ENCODE peak calls at places on chromosome 11, in six cellular contexts. U is endothelial cell of umbilical vein, K is kidney, V is tibial artery, J is heart left ventricle, F is breast epithelium. I is an unnamed sample.

GRCh38 chr11:15967966-15968365 is 388.4 kb downstream of the SOX6 start:
- DNase-seq in V (no peak), U (peak), J (no peak), K (no peak), F (no peak), I (no peak)

GRCh38 chr11:71118671-71119250 is 133.6 kb downstream of the SHANK2 start:
- DNase-seq in J (no peak), U (no peak), F (no peak), V (no peak), K (peak), I (no peak)

GRCh38 chr11:60500276-60500935 is 7.8 kb downstream of the MS4A12 start:
- DNase-seq in V (no peak), J (no peak), F (no peak), K (no peak), U (no peak), I (no peak)

GRCh38 chr11:9600651-9601040 is 27.2 kb downstream of the WEE1 start:
- DNase-seq in J (no peak), F (no peak), V (no peak), K (no peak), U (no peak), I (no peak)

GRCh38 chr11:134120143-134120850 is 51.4 kb downstream of the JAM3 start:
- DNase-seq in V (peak), J (peak), U (peak), F (peak), K (peak), I (peak)

GRCh38 chr11:92180664-92181251 is 43.9 kb upstream of the FAT3 start:
- DNase-seq in V (no peak), K (peak), J (no peak), U (no peak), F (no peak), I (no peak)

GRCh38 chr11:36081274-36081945 is 137.5 kb downstream of the LDLRAD3 start:
- DNase-seq in K (no peak), F (no peak), U (no peak), J (no peak), V (no peak), I (peak)

GRCh38 chr11:19814421-19814820 is 101.8 kb downstream of the NAV2 start:
- DNase-seq in U (no peak), K (no peak), F (no peak), J (no peak), V (no peak), I (no peak)

GRCh38 chr11:109512249-109512648 is 90.3 kb downstream of the C11orf87 start:
- DNase-seq in V (no peak), U (no peak), J (no peak), K (no peak), F (no peak), I (no peak)

GRCh38 chr11:110376711-110377324 is 52.9 kb upstream of the FDX1 start:
- DNase-seq in V (peak), U (peak), K (peak), J (peak), F (peak), I (no peak)

GRCh38 chr11:90252053-90252452 is 29.2 kb upstream of the CHORDC1 start:
- DNase-seq in V (no peak), F (no peak), K (no peak), U (peak), J (no peak), I (no peak)

GRCh38 chr11:116148056-116148455 is 624.7 kb downstream of the BUD13 start:
- DNase-seq in J (no peak), K (no peak), U (no peak), F (no peak), V (no peak), I (no peak)

GRCh38 chr11:71209181-71209580 is 43.2 kb downstream of the SHANK2 start:
- DNase-seq in V (peak), K (peak), J (no peak), U (no peak), F (no peak), I (no peak)

GRCh38 chr11:1336836-1337646 is 27.6 kb upstream of the TOLLIP start:
- DNase-seq in F (peak), J (peak), V (no peak), U (no peak), K (peak), I (no peak)

GRCh38 chr11:122036022-122036421 is 80.0 kb downstream of the BLID start:
- DNase-seq in U (no peak), J (no peak), V (no peak), F (no peak), K (no peak), I (no peak)

GRCh38 chr11:62108971-62109391 is 14.8 kb upstream of the INCENP start:
- DNase-seq in V (no peak), J (no peak), K (no peak), F (no peak), U (peak), I (no peak)

GRCh38 chr11:86418929-86419328 is 44.2 kb downstream of the CCDC81 start:
- DNase-seq in K (no peak), F (no peak), V (no peak), U (peak), J (no peak), I (no peak)

GRCh38 chr11:82682003-82682751 is 51.5 kb downstream of the FAM181B start:
- DNase-seq in V (no peak), J (peak), U (peak), K (no peak), F (peak), I (no peak)

GRCh38 chr11:16926868-16927267 is 87.3 kb downstream of the PLEKHA7 start:
- DNase-seq in K (no peak), U (no peak), F (no peak), V (no peak), J (no peak), I (no peak)

GRCh38 chr11:86484164-86484794 is 109.6 kb downstream of the CCDC81 start:
- DNase-seq in F (no peak), U (peak), V (peak), K (no peak), J (peak), I (no peak)

GRCh38 chr11:71451596-71452353 is 1.2 kb upstream of the NADSYN1 start:
- DNase-seq in F (no peak), V (peak), J (no peak), K (peak), U (no peak), I (no peak)

GRCh38 chr11:133134561-133135173 is 397.6 kb downstream of the OPCML start:
- DNase-seq in U (peak), K (no peak), V (no peak), J (peak), F (peak), I (peak)

GRCh38 chr11:17547051-17547577 is at the start of gene OTOG:
- DNase-seq in F (no peak), U (no peak), V (no peak), K (no peak), J (no peak), I (no peak)

GRCh38 chr11:104873252-104873651 is 25.0 kb downstream of the CASP12 start:
- DNase-seq in F (no peak), V (no peak), J (no peak), U (no peak), K (peak), I (no peak)

GRCh38 chr11:86248609-86249008 is 4.1 kb downstream of the EED start:
- DNase-seq in F (no peak), U (no peak), K (no peak), V (no peak), J (no peak), I (no peak)

GRCh38 chr11:118212131-118212725 is 12.6 kb downstream of the JAML start:
- DNase-seq in U (no peak), V (no peak), F (no peak), K (no peak), J (no peak), I (no peak)

GRCh38 chr11:2207773-2208621 is 36.4 kb upstream of the TH start:
- DNase-seq in V (peak), U (no peak), J (peak), F (peak), K (peak), I (peak)

GRCh38 chr11:13883042-13883441 is 79.5 kb upstream of the SPON1 start:
- DNase-seq in F (no peak), K (no peak), V (no peak), J (no peak), U (no peak), I (no peak)

GRCh38 chr11:126748097-126748756 is 252.3 kb downstream of the KIRREL3 start:
- DNase-seq in U (no peak), V (no peak), J (no peak), K (no peak), F (no peak), I (no peak)

GRCh38 chr11:63814383-63814736 is 1.1 kb downstream of the SPINDOC start:
- DNase-seq in F (no peak), K (no peak), U (peak), J (no peak), V (no peak), I (no peak)

GRCh38 chr11:124801014-124801413 is 808 bp upstream of the MSANTD2 start:
- DNase-seq in J (no peak), V (no peak), U (peak), F (no peak), K (no peak), I (no peak)

GRCh38 chr11:5123802-5124521 is 14.2 kb downstream of the OR52A5 start:
- DNase-seq in F (peak), U (peak), K (no peak), J (peak), V (peak), I (peak)

GRCh38 chr11:95925011-95925410 is 1.1 kb upstream of the MTMR2 start:
- DNase-seq in F (no peak), V (no peak), K (no peak), U (no peak), J (no peak), I (no peak)
- H3K4me3 ChIP-seq in F (peak), V (peak), K (peak), U (peak), J (peak), I (peak)

GRCh38 chr11:3836903-3837302 is 3.9 kb downstream of the RHOG start:
- DNase-seq in F (no peak), K (peak), V (peak), J (peak), U (no peak), I (no peak)

GRCh38 chr11:3837793-3838192 is 3.0 kb downstream of the RHOG start:
- DNase-seq in F (no peak), U (no peak), J (peak), K (no peak), V (peak), I (no peak)

GRCh38 chr11:3840870-3841425 is at the start of gene RHOG:
- DNase-seq in U (no peak), V (peak), K (peak), F (peak), J (peak), I (peak)

GRCh38 chr11:3840289-3840869 is 380 bp downstream of the RHOG start:
- DNase-seq in U (peak), V (no peak), K (peak), J (no peak), F (no peak), I (no peak)

GRCh38 chr11:3838504-3838903 is 2.3 kb downstream of the RHOG start:
- DNase-seq in J (no peak), V (no peak), U (no peak), F (no peak), K (no peak), I (no peak)
- H3K4me3 ChIP-seq in J (no peak), V (no peak), U (no peak), F (no peak), K (no peak), I (peak)

DNA sequence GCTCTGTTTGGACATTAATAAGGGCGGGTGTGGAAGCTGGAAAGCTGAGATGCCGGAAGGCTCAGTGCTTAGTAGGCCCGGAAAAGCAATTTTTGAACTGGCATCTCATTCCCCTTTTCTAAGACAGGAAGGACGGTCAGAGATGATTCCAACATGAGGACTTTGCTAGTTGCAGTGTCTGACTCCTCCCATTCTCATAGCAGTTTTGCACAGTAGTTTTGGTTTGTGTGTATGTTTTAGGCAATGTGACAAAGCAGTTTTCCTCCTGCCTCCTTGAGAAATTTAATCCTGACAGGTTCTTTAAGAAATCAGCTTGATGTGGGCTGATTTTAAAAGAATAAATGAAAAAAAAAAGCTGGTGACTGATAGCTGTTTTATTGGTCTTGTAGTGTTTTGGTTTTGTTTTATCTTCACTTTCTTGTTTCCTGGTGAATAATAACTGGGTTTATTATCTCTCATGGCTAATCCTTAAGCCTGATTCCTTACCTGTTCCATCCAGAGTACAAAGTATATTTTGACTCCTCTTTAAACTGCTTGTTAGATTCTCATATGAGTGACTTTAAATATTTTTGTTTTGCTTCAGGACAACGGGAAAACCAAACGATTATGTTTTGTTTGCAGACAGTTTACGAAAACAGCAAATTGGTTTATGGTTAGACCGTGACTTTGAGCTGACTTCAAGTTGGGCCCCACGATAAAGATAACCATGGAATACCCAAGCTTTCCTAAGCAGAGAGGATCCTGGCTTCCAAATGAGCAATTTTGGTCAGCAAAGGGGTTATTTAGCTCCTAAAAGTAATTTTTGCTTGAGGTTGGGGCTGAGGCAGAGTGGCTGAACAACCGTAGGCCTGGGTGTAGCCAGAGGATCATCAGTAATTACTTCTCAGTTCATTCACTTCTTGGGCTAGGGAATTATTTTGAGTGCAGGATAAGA is 3.4 kb downstream of the PTPRJ start:
- DNase-seq in J (no peak), V (no peak), K (no peak), F (no peak), U (no peak), I (no peak)
- H3K4me3 ChIP-seq in J (no peak), V (no peak), K (peak), F (no peak), U (no peak), I (no peak)

DNA sequence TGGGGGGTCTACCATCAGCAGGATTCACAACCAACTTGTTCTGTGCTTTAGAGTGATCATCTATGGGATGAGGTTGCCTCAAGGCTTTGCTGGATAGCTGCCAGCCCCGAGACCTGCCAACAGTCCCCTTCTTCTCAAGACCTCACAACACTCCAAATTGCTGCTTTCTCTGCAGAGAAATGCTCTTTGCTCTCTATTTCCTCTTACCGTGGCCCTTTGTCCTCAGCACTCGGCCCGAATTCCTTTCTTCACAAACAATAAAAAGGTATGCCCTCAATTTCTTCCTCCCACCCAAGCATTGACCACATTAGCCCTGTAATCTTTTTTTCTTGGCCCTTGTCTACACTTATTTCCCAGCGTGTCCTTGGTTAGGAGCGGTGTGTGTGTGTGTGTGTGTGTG is 147.4 kb upstream of the SNX19 start:
- DNase-seq in V (no peak), J (no peak), K (no peak), U (no peak), F (no peak), I (no peak)
- H3K4me3 ChIP-seq in V (no peak), J (no peak), K (no peak), U (no peak), F (no peak), I (no peak)

I was measured in dorsolateral prefrontal cortex.